ENCODE peak calls at places on chromosomes 3 and 15, in nine cellular contexts. V is psoas muscle, J is fibroblast of lung, D is left ventricle myocardium inferior, Y is IMR-90, O is cardiac muscle cell, A is breast epithelium, M is heart left ventricle, L is heart right ventricle. G is an unnamed sample.

GRCh38 chr3:100577382-100578008 is 31.9 kb upstream of the ADGRG7 start:
- DNase-seq in M (no peak), Y (no peak), V (no peak), D (no peak), O (no peak), L (no peak), J (no peak), A (no peak), G (no peak)

GRCh38 chr15:47431501-47431900 is 285.8 kb upstream of the SEMA6D start:
- DNase-seq in O (no peak), V (no peak), J (peak; percentile 74), L (no peak), M (no peak), D (no peak), A (no peak), Y (peak; percentile 97), G (no peak)

GRCh38 chr15:73114064-73114463 is 61.8 kb downstream of the NEO1 start:
- DNase-seq in M (no peak), Y (no peak), O (peak; percentile 35), A (no peak), L (no peak), J (no peak), V (no peak), D (no peak), G (no peak)

GRCh38 chr15:60315878-60316277 is 81.9 kb downstream of the ANXA2 start:
- DNase-seq in M (no peak), A (no peak), O (no peak), D (no peak), L (no peak), J (no peak), V (no peak), Y (no peak), G (no peak)

GRCh38 chr3:160376681-160377080 is 22.3 kb downstream of the IFT80 start:
- DNase-seq in O (no peak), D (no peak), V (no peak), M (no peak), Y (peak; percentile 50), J (no peak), L (no peak), A (no peak), G (no peak)

GRCh38 chr3:181622365-181622764 is 89.4 kb upstream of the SOX2 start:
- DNase-seq in D (no peak), M (no peak), O (no peak), L (no peak), A (no peak), J (peak; percentile 8), V (no peak), Y (no peak), G (no peak)

GRCh38 chr15:62821384-62822131 is 221.0 kb upstream of the TPM1 start:
- DNase-seq in D (no peak), L (no peak), O (no peak), V (no peak), Y (no peak), A (no peak), J (no peak), M (no peak), G (peak; percentile 47)

GRCh38 chr15:70461017-70461416 is 302.3 kb downstream of the UACA start:
- DNase-seq in L (no peak), A (no peak), J (no peak), V (no peak), O (no peak), D (no peak), M (no peak), Y (no peak), G (no peak)

GRCh38 chr3:48798998-48799397 is 48.7 kb downstream of the PRKAR2A start:
- DNase-seq in J (no peak), M (no peak), V (no peak), L (no peak), O (no peak), D (no peak), Y (no peak), A (no peak), G (peak; percentile 58)

GRCh38 chr3:62044874-62045273 is 328.5 kb downstream of the FEZF2 start:
- DNase-seq in J (no peak), Y (no peak), O (no peak), A (no peak), M (no peak), D (no peak), L (no peak), V (no peak), G (no peak)

GRCh38 chr3:148729656-148730055 is 32.0 kb downstream of the AGTR1 start:
- DNase-seq in M (no peak), D (no peak), O (no peak), Y (no peak), L (no peak), V (no peak), J (no peak), A (no peak), G (no peak)

GRCh38 chr3:8506611-8507061 is 5.0 kb downstream of the LMCD1 start:
- DNase-seq in A (no peak), D (no peak), M (no peak), O (no peak), J (peak; percentile 60), L (no peak), V (no peak), Y (peak; percentile 81), G (no peak)

GRCh38 chr15:49847937-49848823 is 227.3 kb downstream of the DTWD1 start:
- DNase-seq in Y (peak; percentile 99), M (no peak), A (no peak), L (no peak), O (no peak), J (peak; percentile 98), V (no peak), D (no peak), G (no peak)

GRCh38 chr15:71571641-71572040 is 238.7 kb upstream of the NR2E3 start:
- DNase-seq in D (no peak), O (no peak), J (no peak), A (no peak), Y (no peak), V (no peak), L (no peak), M (no peak), G (no peak)

GRCh38 chr15:66724732-66725467 is 22.9 kb downstream of the SMAD6 start:
- DNase-seq in Y (no peak), L (no peak), A (no peak), V (no peak), D (no peak), M (no peak), J (no peak), O (no peak), G (no peak)
- H3K4me1 ChIP-seq in Y (peaks cover 23% of the 10 kb centered on the region), L (peaks cover 61% of the 10 kb centered on the region), A (peaks cover 5% of the 10 kb centered on the region), V (no peaks in the 10 kb centered on the region), D (peaks cover 55% of the 10 kb centered on the region), M (peaks cover 22% of the 10 kb centered on the region), J (peaks cover 10% of the 10 kb centered on the region), O (peaks cover 42% of the 10 kb centered on the region), G (no peaks in the 10 kb centered on the region)

DNA sequence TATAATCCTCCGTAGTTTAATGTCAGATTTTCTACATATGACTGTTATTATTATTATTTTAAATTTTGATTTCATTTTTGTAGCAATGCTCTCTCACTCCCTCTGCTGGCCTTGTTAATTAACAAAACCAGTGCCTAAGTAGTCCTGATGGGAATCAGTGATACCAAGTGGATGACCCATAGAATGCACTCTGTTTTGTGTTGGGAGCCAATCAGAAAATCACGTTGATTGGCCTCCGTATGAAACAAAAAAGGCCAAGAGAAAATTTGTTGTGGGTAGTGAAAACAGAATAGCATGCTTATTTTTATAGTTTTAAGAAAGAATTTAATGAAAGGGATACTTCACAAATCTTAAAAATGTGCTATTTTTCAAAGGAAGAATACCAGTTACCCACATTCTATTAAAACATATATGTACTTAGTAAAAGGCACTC is 34.4 kb upstream of the MEIS2 start:
- DNase-seq in J (peak; percentile 63), D (no peak), L (no peak), M (no peak), O (peak; percentile 64), A (no peak), Y (peak; percentile 58), V (no peak), G (no peak)
- TF ChIP-seq CTCF in J (peak; percentile 76), D (peak; percentile 76), L (peak; percentile 78), M (peak; percentile 66), O (peak; percentile 68), A (peak; percentile 62), Y (peak; percentile 80), V (peak; percentile 75), G (peak; percentile 12)

GRCh38 chr15:98875309-98875708 is 132.3 kb downstream of the PGPEP1L start:
- DNase-seq in V (no peak), A (no peak), J (peak; percentile 50), O (no peak), M (no peak), Y (peak; percentile 33), D (no peak), L (no peak), G (no peak)
- H3K27ac ChIP-seq in V (no peak overlapping the region), A (peak overlapping the region; percentile 66), J (peak overlapping the region; percentile 48), O (no peak overlapping the region), M (peak overlapping the region; percentile 18), Y (peak overlapping the region; percentile 82), D (peak overlapping the region; percentile 85), L (peak overlapping the region; percentile 61), G (no peak overlapping the region)

GRCh38 chr15:40379374-40379773 is 3.1 kb upstream of the KNSTRN start:
- DNase-seq in J (no peak), A (no peak), L (no peak), O (no peak), D (no peak), V (no peak), M (no peak), Y (no peak), G (no peak)

GRCh38 chr15:40380636-40381035 is 1.9 kb upstream of the KNSTRN start:
- DNase-seq in A (no peak), M (no peak), Y (no peak), L (no peak), V (no peak), D (no peak), J (no peak), O (no peak), G (no peak)

GRCh38 chr15:40379853-40380252 is 2.7 kb upstream of the KNSTRN start:
- DNase-seq in Y (peak; percentile 99), J (peak; percentile 99), L (peak; percentile 66), O (no peak), D (peak; percentile 35), M (peak; percentile 69), A (no peak), V (peak; percentile 81), G (no peak)

GRCh38 chr15:40381818-40382529 is 547 bp upstream of the KNSTRN start:
- DNase-seq in L (no peak), D (no peak), A (no peak), M (no peak), J (no peak), V (no peak), O (no peak), Y (no peak), G (no peak)

DNA sequence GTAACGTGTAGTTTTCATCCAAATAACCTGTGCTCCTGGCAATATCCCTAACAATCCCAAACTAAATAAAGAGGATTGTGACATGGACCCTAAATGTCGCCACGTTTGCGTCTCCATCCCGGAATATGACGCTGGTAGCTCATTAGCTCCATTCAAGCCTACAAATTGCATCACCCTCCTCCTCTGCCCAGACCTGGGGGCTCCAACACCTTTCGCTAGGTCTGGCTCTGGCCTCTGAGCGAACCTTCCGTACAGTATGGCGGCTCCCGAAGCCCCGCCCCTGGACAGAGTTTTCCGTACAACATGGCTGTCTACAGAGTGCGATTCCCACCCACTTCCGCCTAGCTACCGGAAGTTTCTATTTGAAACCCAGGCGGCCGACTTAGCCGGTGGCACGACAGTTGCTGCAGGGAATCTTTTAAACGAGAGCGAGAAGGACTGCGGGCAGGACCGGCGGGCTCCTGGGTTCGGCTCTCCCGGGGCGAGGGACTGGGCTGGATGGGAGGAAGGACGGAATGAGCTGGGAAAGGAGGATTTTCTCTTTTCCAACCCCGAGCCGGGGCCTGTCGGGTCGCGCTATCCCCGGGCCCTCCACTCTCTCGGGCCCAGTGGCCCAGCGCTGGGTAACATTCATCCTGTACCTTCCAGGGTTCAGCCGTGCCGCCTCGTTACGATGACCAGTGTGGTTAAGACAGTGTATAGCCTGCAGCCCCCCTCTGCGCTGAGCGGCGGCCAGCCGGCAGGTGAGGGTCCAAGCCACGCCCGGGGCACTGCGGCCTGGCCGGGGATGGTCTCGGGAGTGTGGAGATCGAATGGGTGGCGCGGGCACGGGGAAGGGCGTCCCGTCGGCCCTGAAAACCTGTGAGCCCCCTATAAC is at the start of gene KNSTRN:
- DNase-seq in D (peak; percentile 90), V (peak; percentile 94), Y (peak; percentile 93), O (peak; percentile 96), J (peak; percentile 95), A (peak; percentile 86), L (peak; percentile 94), M (peak; percentile 92), G (peak; percentile 88)
- H3K4me1 ChIP-seq in D (peaks cover 35% of the 10 kb centered on the region), V (peaks cover 25% of the 10 kb centered on the region), Y (peaks cover 4% of the 10 kb centered on the region), O (no peaks in the 10 kb centered on the region), J (peaks cover 15% of the 10 kb centered on the region), A (no peaks in the 10 kb centered on the region), L (peaks cover 23% of the 10 kb centered on the region), M (no peaks in the 10 kb centered on the region), G (no peaks in the 10 kb centered on the region)